ENCODE peak calls at places on chromosomes 7 and 10, in seven cellular contexts. One of them, this sample, is unnamed. For H3K27me3, the result is how much of the 10 kb centered on the place peaks cover.

GRCh38 chr7:108170251-108170650 is 40.1 kb upstream of the LAMB4 start:
- DNase-seq in CD8-positive, alpha-beta T cell: no peak
- DNase-seq in left ventricle myocardium inferior: no peak
- DNase-seq in dorsolateral prefrontal cortex: no peak
- DNase-seq in heart left ventricle: no peak
- DNase-seq in HAP-1: no peak
- DNase-seq in CD4-positive, CD25-positive, alpha-beta regulatory T cell: no peak
- DNase-seq in this sample: no peak

GRCh38 chr7:1516586-1517251 is 12.5 kb upstream of the INTS1 start:
- DNase-seq in CD8-positive, alpha-beta T cell: no peak
- DNase-seq in left ventricle myocardium inferior: no peak
- DNase-seq in dorsolateral prefrontal cortex: no peak
- DNase-seq in heart left ventricle: no peak
- DNase-seq in HAP-1: no peak
- DNase-seq in CD4-positive, CD25-positive, alpha-beta regulatory T cell: no peak
- DNase-seq in this sample: no peak

GRCh38 chr7:143286522-143286890 is 1.6 kb upstream of the CASP2 start:
- DNase-seq in CD8-positive, alpha-beta T cell: no peak
- DNase-seq in left ventricle myocardium inferior: no peak
- DNase-seq in dorsolateral prefrontal cortex: no peak
- DNase-seq in heart left ventricle: no peak
- DNase-seq in HAP-1: no peak
- DNase-seq in CD4-positive, CD25-positive, alpha-beta regulatory T cell: no peak
- DNase-seq in this sample: no peak

GRCh38 chr10:10869592-10869991 is 148.1 kb upstream of the CELF2 start:
- DNase-seq in CD8-positive, alpha-beta T cell: no peak
- DNase-seq in left ventricle myocardium inferior: no peak
- DNase-seq in dorsolateral prefrontal cortex: no peak
- DNase-seq in heart left ventricle: no peak
- DNase-seq in HAP-1: no peak
- DNase-seq in CD4-positive, CD25-positive, alpha-beta regulatory T cell: no peak
- DNase-seq in this sample: no peak

GRCh38 chr10:110547139-110547761 is 20.2 kb upstream of the SMC3 start:
- DNase-seq in CD8-positive, alpha-beta T cell: no peak
- DNase-seq in left ventricle myocardium inferior: no peak
- DNase-seq in dorsolateral prefrontal cortex: no peak
- DNase-seq in heart left ventricle: no peak
- DNase-seq in HAP-1: peak
- DNase-seq in CD4-positive, CD25-positive, alpha-beta regulatory T cell: no peak
- DNase-seq in this sample: no peak

GRCh38 chr7:78130443-78131200 is 332.0 kb downstream of the PHTF2 start:
- DNase-seq in CD8-positive, alpha-beta T cell: no peak
- DNase-seq in left ventricle myocardium inferior: no peak
- DNase-seq in dorsolateral prefrontal cortex: no peak
- DNase-seq in heart left ventricle: no peak
- DNase-seq in HAP-1: no peak
- DNase-seq in CD4-positive, CD25-positive, alpha-beta regulatory T cell: no peak
- DNase-seq in this sample: no peak

GRCh38 chr10:77030915-77031425 is 606.6 kb downstream of the KCNMA1 start:
- DNase-seq in CD8-positive, alpha-beta T cell: no peak
- DNase-seq in left ventricle myocardium inferior: no peak
- DNase-seq in dorsolateral prefrontal cortex: no peak
- DNase-seq in heart left ventricle: no peak
- DNase-seq in HAP-1: no peak
- DNase-seq in CD4-positive, CD25-positive, alpha-beta regulatory T cell: no peak
- DNase-seq in this sample: no peak

GRCh38 chr7:52273685-52274610 is 761.5 kb upstream of the POM121L12 start:
- DNase-seq in CD8-positive, alpha-beta T cell: no peak
- DNase-seq in left ventricle myocardium inferior: no peak
- DNase-seq in dorsolateral prefrontal cortex: no peak
- DNase-seq in heart left ventricle: peak
- DNase-seq in HAP-1: no peak
- DNase-seq in CD4-positive, CD25-positive, alpha-beta regulatory T cell: no peak
- DNase-seq in this sample: peak

GRCh38 chr10:18195060-18195799 is 55.0 kb downstream of the CACNB2 start:
- DNase-seq in CD8-positive, alpha-beta T cell: no peak
- DNase-seq in left ventricle myocardium inferior: no peak
- DNase-seq in dorsolateral prefrontal cortex: no peak
- DNase-seq in heart left ventricle: peak
- DNase-seq in HAP-1: no peak
- DNase-seq in CD4-positive, CD25-positive, alpha-beta regulatory T cell: no peak
- DNase-seq in this sample: no peak

GRCh38 chr10:77455538-77455937 is 182.1 kb downstream of the KCNMA1 start:
- DNase-seq in CD8-positive, alpha-beta T cell: no peak
- DNase-seq in left ventricle myocardium inferior: no peak
- DNase-seq in dorsolateral prefrontal cortex: no peak
- DNase-seq in heart left ventricle: no peak
- DNase-seq in HAP-1: no peak
- DNase-seq in CD4-positive, CD25-positive, alpha-beta regulatory T cell: no peak
- DNase-seq in this sample: no peak

GRCh38 chr10:13219685-13220670 is 14.2 kb downstream of the UCMA start:
- DNase-seq in CD8-positive, alpha-beta T cell: no peak
- DNase-seq in left ventricle myocardium inferior: no peak
- DNase-seq in dorsolateral prefrontal cortex: no peak
- DNase-seq in heart left ventricle: no peak
- DNase-seq in HAP-1: peak
- DNase-seq in CD4-positive, CD25-positive, alpha-beta regulatory T cell: no peak
- DNase-seq in this sample: peak

GRCh38 chr10:11759347-11759746 is 17.2 kb downstream of the ECHDC3 start:
- DNase-seq in CD8-positive, alpha-beta T cell: no peak
- DNase-seq in left ventricle myocardium inferior: no peak
- DNase-seq in dorsolateral prefrontal cortex: no peak
- DNase-seq in heart left ventricle: no peak
- DNase-seq in HAP-1: no peak
- DNase-seq in CD4-positive, CD25-positive, alpha-beta regulatory T cell: no peak
- DNase-seq in this sample: no peak

GRCh38 chr10:116787893-116788665 is 45.7 kb upstream of the HSPA12A start:
- DNase-seq in CD8-positive, alpha-beta T cell: peak
- DNase-seq in left ventricle myocardium inferior: peak
- DNase-seq in dorsolateral prefrontal cortex: peak
- DNase-seq in heart left ventricle: peak
- DNase-seq in HAP-1: peak
- DNase-seq in CD4-positive, CD25-positive, alpha-beta regulatory T cell: peak
- DNase-seq in this sample: peak

GRCh38 chr10:72784551-72785421 is 92.8 kb downstream of the MCU start:
- DNase-seq in CD8-positive, alpha-beta T cell: no peak
- DNase-seq in left ventricle myocardium inferior: peak
- DNase-seq in dorsolateral prefrontal cortex: peak
- DNase-seq in heart left ventricle: peak
- DNase-seq in HAP-1: peak
- DNase-seq in CD4-positive, CD25-positive, alpha-beta regulatory T cell: no peak
- DNase-seq in this sample: no peak

GRCh38 chr10:26832960-26833359 is 27.8 kb downstream of the ABI1 start:
- DNase-seq in CD8-positive, alpha-beta T cell: no peak
- DNase-seq in left ventricle myocardium inferior: no peak
- DNase-seq in dorsolateral prefrontal cortex: no peak
- DNase-seq in heart left ventricle: no peak
- DNase-seq in HAP-1: peak
- DNase-seq in CD4-positive, CD25-positive, alpha-beta regulatory T cell: no peak
- DNase-seq in this sample: no peak

GRCh38 chr7:83947260-83947659 is 247.3 kb downstream of the SEMA3A start:
- DNase-seq in CD8-positive, alpha-beta T cell: no peak
- DNase-seq in left ventricle myocardium inferior: no peak
- DNase-seq in dorsolateral prefrontal cortex: no peak
- DNase-seq in heart left ventricle: no peak
- DNase-seq in HAP-1: peak
- DNase-seq in CD4-positive, CD25-positive, alpha-beta regulatory T cell: no peak
- DNase-seq in this sample: peak

GRCh38 chr7:124723012-124723411 is 42.6 kb downstream of the GPR37 start:
- DNase-seq in CD8-positive, alpha-beta T cell: no peak
- DNase-seq in left ventricle myocardium inferior: no peak
- DNase-seq in dorsolateral prefrontal cortex: no peak
- DNase-seq in heart left ventricle: no peak
- DNase-seq in HAP-1: no peak
- DNase-seq in CD4-positive, CD25-positive, alpha-beta regulatory T cell: no peak
- DNase-seq in this sample: no peak

GRCh38 chr10:28914721-28915120 is 237.4 kb downstream of the BAMBI start:
- DNase-seq in CD8-positive, alpha-beta T cell: no peak
- DNase-seq in left ventricle myocardium inferior: no peak
- DNase-seq in dorsolateral prefrontal cortex: no peak
- DNase-seq in heart left ventricle: no peak
- DNase-seq in HAP-1: no peak
- DNase-seq in CD4-positive, CD25-positive, alpha-beta regulatory T cell: no peak
- DNase-seq in this sample: no peak

GRCh38 chr7:96992624-96993452 is 12.5 kb upstream of the DLX6 start:
- DNase-seq in CD8-positive, alpha-beta T cell: no peak
- DNase-seq in left ventricle myocardium inferior: no peak
- DNase-seq in dorsolateral prefrontal cortex: no peak
- DNase-seq in heart left ventricle: no peak
- DNase-seq in HAP-1: no peak
- DNase-seq in CD4-positive, CD25-positive, alpha-beta regulatory T cell: no peak
- DNase-seq in this sample: no peak

GRCh38 chr7:96995406-96996110 is 9.8 kb upstream of the DLX6 start:
- DNase-seq in CD8-positive, alpha-beta T cell: no peak
- DNase-seq in left ventricle myocardium inferior: no peak
- DNase-seq in dorsolateral prefrontal cortex: no peak
- DNase-seq in heart left ventricle: no peak
- DNase-seq in HAP-1: no peak
- DNase-seq in CD4-positive, CD25-positive, alpha-beta regulatory T cell: no peak
- DNase-seq in this sample: no peak

GRCh38 chr7:96993980-96994379 is 11.4 kb upstream of the DLX6 start:
- DNase-seq in CD8-positive, alpha-beta T cell: no peak
- DNase-seq in left ventricle myocardium inferior: no peak
- DNase-seq in dorsolateral prefrontal cortex: no peak
- DNase-seq in heart left ventricle: no peak
- DNase-seq in HAP-1: no peak
- DNase-seq in CD4-positive, CD25-positive, alpha-beta regulatory T cell: no peak
- DNase-seq in this sample: no peak

GRCh38 chr7:96991850-96992623 is 13.3 kb upstream of the DLX6 start:
- DNase-seq in CD8-positive, alpha-beta T cell: no peak
- DNase-seq in left ventricle myocardium inferior: no peak
- DNase-seq in dorsolateral prefrontal cortex: no peak
- DNase-seq in heart left ventricle: no peak
- DNase-seq in HAP-1: no peak
- DNase-seq in CD4-positive, CD25-positive, alpha-beta regulatory T cell: no peak
- DNase-seq in this sample: no peak

DNA sequence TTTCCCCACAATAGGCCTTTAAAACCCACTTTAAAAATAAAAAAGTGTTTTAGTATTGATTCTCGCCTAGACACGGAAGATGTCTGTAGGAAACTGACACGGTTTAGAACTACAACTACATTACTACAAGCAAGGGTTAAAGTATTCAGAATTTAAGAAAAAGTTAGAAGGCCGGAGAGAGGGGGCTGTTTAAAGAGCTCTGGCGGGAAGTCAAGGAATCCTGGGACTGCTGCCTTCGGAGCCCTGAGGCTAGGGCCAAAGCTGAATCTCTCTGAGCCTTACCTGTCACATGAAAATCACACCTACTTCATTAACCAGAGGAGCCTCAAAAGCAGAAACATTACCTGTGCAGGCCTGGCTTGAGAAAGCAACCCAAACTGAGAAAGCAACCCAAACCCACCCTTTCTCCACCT is 11.9 kb upstream of the DLX6 start:
- DNase-seq in CD8-positive, alpha-beta T cell: no peak
- DNase-seq in left ventricle myocardium inferior: no peak
- DNase-seq in dorsolateral prefrontal cortex: no peak
- DNase-seq in heart left ventricle: no peak
- DNase-seq in HAP-1: no peak
- DNase-seq in CD4-positive, CD25-positive, alpha-beta regulatory T cell: no peak
- DNase-seq in this sample: no peak
- H3K27me3 ChIP-seq in CD8-positive, alpha-beta T cell: half or more
- H3K27me3 ChIP-seq in left ventricle myocardium inferior: half or more
- H3K27me3 ChIP-seq in dorsolateral prefrontal cortex: half or more
- H3K27me3 ChIP-seq in heart left ventricle: half or more
- H3K27me3 ChIP-seq in HAP-1: under half
- H3K27me3 ChIP-seq in CD4-positive, CD25-positive, alpha-beta regulatory T cell: half or more
- H3K27me3 ChIP-seq in this sample: half or more

GRCh38 chr7:106616692-106617052 is 44.3 kb downstream of the CCDC71L start:
- DNase-seq in CD8-positive, alpha-beta T cell: no peak
- DNase-seq in left ventricle myocardium inferior: no peak
- DNase-seq in dorsolateral prefrontal cortex: no peak
- DNase-seq in heart left ventricle: no peak
- DNase-seq in HAP-1: no peak
- DNase-seq in CD4-positive, CD25-positive, alpha-beta regulatory T cell: no peak
- DNase-seq in this sample: no peak

GRCh38 chr7:106615808-106616691 is 44.9 kb downstream of the CCDC71L start:
- DNase-seq in CD8-positive, alpha-beta T cell: no peak
- DNase-seq in left ventricle myocardium inferior: no peak
- DNase-seq in dorsolateral prefrontal cortex: no peak
- DNase-seq in heart left ventricle: no peak
- DNase-seq in HAP-1: no peak
- DNase-seq in CD4-positive, CD25-positive, alpha-beta regulatory T cell: no peak
- DNase-seq in this sample: no peak

GRCh38 chr7:106613279-106613678 is 47.7 kb downstream of the CCDC71L start:
- DNase-seq in CD8-positive, alpha-beta T cell: no peak
- DNase-seq in left ventricle myocardium inferior: no peak
- DNase-seq in dorsolateral prefrontal cortex: no peak
- DNase-seq in heart left ventricle: no peak
- DNase-seq in HAP-1: no peak
- DNase-seq in CD4-positive, CD25-positive, alpha-beta regulatory T cell: no peak
- DNase-seq in this sample: no peak

GRCh38 chr7:106613861-106614560 is 46.9 kb downstream of the CCDC71L start:
- DNase-seq in CD8-positive, alpha-beta T cell: no peak
- DNase-seq in left ventricle myocardium inferior: no peak
- DNase-seq in dorsolateral prefrontal cortex: no peak
- DNase-seq in heart left ventricle: no peak
- DNase-seq in HAP-1: no peak
- DNase-seq in CD4-positive, CD25-positive, alpha-beta regulatory T cell: no peak
- DNase-seq in this sample: no peak

DNA sequence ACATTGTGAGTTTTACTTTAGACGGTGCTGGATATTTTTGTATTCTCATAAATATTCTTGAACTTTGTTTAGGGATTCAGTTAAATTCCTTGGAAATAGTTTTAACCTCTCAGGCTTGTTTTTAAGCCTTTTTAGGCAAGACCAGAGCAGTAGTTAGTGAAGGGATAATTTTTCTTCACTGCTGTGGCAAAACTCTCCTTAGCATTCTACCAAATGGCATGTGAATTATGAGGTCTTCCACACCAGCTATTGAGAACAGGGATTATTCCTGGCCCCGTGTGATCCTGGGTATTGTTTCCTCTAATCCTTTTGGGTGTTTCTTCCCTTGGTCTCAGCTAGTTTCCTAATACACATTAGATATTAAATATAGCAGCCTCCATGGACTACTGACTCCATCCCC is 46.2 kb downstream of the CCDC71L start:
- DNase-seq in CD8-positive, alpha-beta T cell: no peak
- DNase-seq in left ventricle myocardium inferior: no peak
- DNase-seq in dorsolateral prefrontal cortex: no peak
- DNase-seq in heart left ventricle: no peak
- DNase-seq in HAP-1: peak
- DNase-seq in CD4-positive, CD25-positive, alpha-beta regulatory T cell: no peak
- DNase-seq in this sample: no peak
- H3K27me3 ChIP-seq in CD8-positive, alpha-beta T cell: under half
- H3K27me3 ChIP-seq in left ventricle myocardium inferior: under half
- H3K27me3 ChIP-seq in dorsolateral prefrontal cortex: under half
- H3K27me3 ChIP-seq in heart left ventricle: under half
- H3K27me3 ChIP-seq in HAP-1: under half
- H3K27me3 ChIP-seq in CD4-positive, CD25-positive, alpha-beta regulatory T cell: under half
- H3K27me3 ChIP-seq in this sample: under half

GRCh38 chr7:89104748-89105685 is 309.5 kb upstream of the TEX47 start:
- DNase-seq in CD8-positive, alpha-beta T cell: no peak
- DNase-seq in left ventricle myocardium inferior: no peak
- DNase-seq in dorsolateral prefrontal cortex: no peak
- DNase-seq in heart left ventricle: no peak
- DNase-seq in HAP-1: no peak
- DNase-seq in CD4-positive, CD25-positive, alpha-beta regulatory T cell: no peak
- DNase-seq in this sample: no peak

GRCh38 chr7:89103564-89103963 is 308.0 kb upstream of the TEX47 start:
- DNase-seq in CD8-positive, alpha-beta T cell: no peak
- DNase-seq in left ventricle myocardium inferior: no peak
- DNase-seq in dorsolateral prefrontal cortex: no peak
- DNase-seq in heart left ventricle: no peak
- DNase-seq in HAP-1: peak
- DNase-seq in CD4-positive, CD25-positive, alpha-beta regulatory T cell: no peak
- DNase-seq in this sample: no peak
- H3K27me3 ChIP-seq in CD8-positive, alpha-beta T cell: under half
- H3K27me3 ChIP-seq in left ventricle myocardium inferior: under half
- H3K27me3 ChIP-seq in dorsolateral prefrontal cortex: under half
- H3K27me3 ChIP-seq in heart left ventricle: under half
- H3K27me3 ChIP-seq in HAP-1: under half
- H3K27me3 ChIP-seq in CD4-positive, CD25-positive, alpha-beta regulatory T cell: under half
- H3K27me3 ChIP-seq in this sample: under half

GRCh38 chr10:23195846-23196200 is 3.7 kb downstream of the PTF1A start:
- DNase-seq in CD8-positive, alpha-beta T cell: no peak
- DNase-seq in left ventricle myocardium inferior: no peak
- DNase-seq in dorsolateral prefrontal cortex: no peak
- DNase-seq in heart left ventricle: no peak
- DNase-seq in HAP-1: no peak
- DNase-seq in CD4-positive, CD25-positive, alpha-beta regulatory T cell: no peak
- DNase-seq in this sample: no peak
- H3K27me3 ChIP-seq in CD8-positive, alpha-beta T cell: under half
- H3K27me3 ChIP-seq in left ventricle myocardium inferior: half or more
- H3K27me3 ChIP-seq in dorsolateral prefrontal cortex: half or more
- H3K27me3 ChIP-seq in heart left ventricle: half or more
- H3K27me3 ChIP-seq in HAP-1: under half
- H3K27me3 ChIP-seq in CD4-positive, CD25-positive, alpha-beta regulatory T cell: under half
- H3K27me3 ChIP-seq in this sample: half or more